ENCODE peak calls at places on chromosomes 4 and X, in four cellular contexts. Q, M, S and G are unnamed samples.

GRCh38 chrX:9829308-9830267 is 43.4 kb downstream of the SHROOM2 start:
- DNase-seq in S (no peak), M (no peak), Q (no peak), G (peak; percentile 17)

GRCh38 chrX:101658661-101659477 is 781 bp downstream of the ARMCX2 start:
- DNase-seq in Q (peak; percentile 74), M (peak; percentile 68), S (peak; percentile 71), G (peak; percentile 72)

GRCh38 chr4:162323919-162324318 is 160.1 kb upstream of the FSTL5 start:
- DNase-seq in M (no peak), Q (no peak), S (no peak), G (no peak)

GRCh38 chrX:118988913-118989312 is 14.5 kb downstream of the LONRF3 start:
- DNase-seq in S (no peak), M (no peak), Q (no peak), G (no peak)

GRCh38 chrX:120468825-120469525 is at the start of gene LAMP2:
- DNase-seq in Q (peak; percentile 71), S (peak; percentile 87), M (peak; percentile 84), G (peak; percentile 58)

GRCh38 chr4:109191216-109191615 is 111.2 kb downstream of the COL25A1 start:
- DNase-seq in Q (no peak), S (no peak), M (no peak), G (no peak)

GRCh38 chr4:168162604-168163003 is 70.3 kb downstream of the ANXA10 start:
- DNase-seq in S (no peak), Q (peak; percentile 7), M (no peak), G (no peak)

GRCh38 chr4:108078024-108078733 is 88.5 kb downstream of the HADH start:
- DNase-seq in Q (no peak), S (no peak), M (no peak), G (no peak)

GRCh38 chrX:48676893-48677270 is 6.7 kb upstream of the WAS start:
- DNase-seq in M (no peak), S (no peak), Q (no peak), G (no peak)